ENCODE peak calls at places on chromosomes 11 and 22, in five cellular contexts. N, H, E, L and A are unnamed samples.

GRCh38 chr11:104484784-104485554 is 321.0 kb upstream of the PDGFD start:
- DNase-seq in H (no peak), N (no peak), E (no peak), L (peak), A (no peak)

GRCh38 chr11:58622344-58622743 is at the start of gene CNTF:
- DNase-seq in H (no peak), N (no peak), E (no peak), L (no peak), A (no peak)

GRCh38 chr11:62976109-62976508 is 8.7 kb downstream of the SLC22A6 start:
- DNase-seq in N (no peak), E (no peak), H (no peak), L (no peak), A (no peak)

GRCh38 chr11:106087815-106088435 is 10.5 kb downstream of the AASDHPPT start:
- DNase-seq in H (peak), L (peak), N (peak), E (peak), A (peak)

GRCh38 chr22:37990302-37990701 is 5.9 kb upstream of the SOX10 start:
- DNase-seq in H (no peak), N (no peak), L (no peak), E (no peak), A (no peak)

GRCh38 chr11:15905334-15905733 is 451.0 kb downstream of the SOX6 start:
- DNase-seq in L (peak), H (no peak), N (no peak), E (no peak), A (no peak)

GRCh38 chr11:44568706-44569473 is 3.4 kb downstream of the CD82 start:
- DNase-seq in H (no peak), E (peak), L (peak), N (peak), A (peak)

GRCh38 chr11:123298488-123299447 is 103.7 kb upstream of the CLMP start:
- DNase-seq in H (no peak), N (no peak), E (no peak), L (no peak), A (no peak)

GRCh38 chr22:28246392-28246791 is 327.3 kb upstream of the PITPNB start:
- DNase-seq in E (no peak), H (no peak), L (no peak), N (no peak), A (no peak)

GRCh38 chr22:38314992-38315800 is 2.0 kb downstream of the CSNK1E start:
- DNase-seq in N (no peak), H (no peak), E (no peak), L (no peak), A (peak)

GRCh38 chr11:124481365-124482323 is 36.1 kb upstream of the OR8B8 start:
- DNase-seq in E (peak), L (no peak), H (no peak), N (no peak), A (no peak)

GRCh38 chr11:130904380-130904779 is 11.9 kb downstream of the SNX19 start:
- DNase-seq in H (peak), L (no peak), N (no peak), E (no peak), A (no peak)

GRCh38 chr11:95549276-95549675 is 240.3 kb downstream of the FAM76B start:
- DNase-seq in N (no peak), H (no peak), E (no peak), L (peak), A (no peak)

GRCh38 chr22:46171940-46172339 is 21.6 kb downstream of the PPARA start:
- DNase-seq in H (no peak), E (no peak), L (no peak), N (no peak), A (no peak)

GRCh38 chr11:46330887-46331652 is 16.2 kb upstream of the DGKZ start:
- DNase-seq in L (no peak), E (peak), H (no peak), N (no peak), A (no peak)

GRCh38 chr11:67248653-67249052 is 17.6 kb upstream of the GRK2 start:
- DNase-seq in H (no peak), N (no peak), L (no peak), E (no peak), A (no peak)

GRCh38 chr11:70790671-70791300 is 392.5 kb downstream of the CTTN start:
- DNase-seq in L (no peak), E (no peak), H (no peak), N (no peak), A (no peak)

GRCh38 chr11:12449961-12450715 is 72.8 kb downstream of the PARVA start:
- DNase-seq in E (no peak), L (no peak), N (no peak), H (no peak), A (no peak)

GRCh38 chr22:19663286-19663815 is 51.0 kb upstream of the SEPTIN5 start:
- DNase-seq in L (peak), H (no peak), N (no peak), E (no peak), A (no peak)

GRCh38 chr22:30857791-30858190 is 110.8 kb downstream of the MORC2 start:
- DNase-seq in N (no peak), L (no peak), H (peak), E (no peak), A (no peak)

GRCh38 chr11:117482881-117483280 is 155.2 kb downstream of the CEP164 start:
- DNase-seq in H (no peak), L (no peak), E (no peak), N (no peak), A (no peak)

GRCh38 chr11:63854696-63855095 is 15.8 kb downstream of the MARK2 start:
- DNase-seq in E (no peak), H (no peak), N (no peak), L (no peak), A (no peak)

GRCh38 chr22:27682438-27682837 is 119.1 kb downstream of the MN1 start:
- DNase-seq in E (no peak), H (peak), L (no peak), N (no peak), A (no peak)

GRCh38 chr11:63996512-63996911 is 10.3 kb downstream of the OTUB1 start:
- DNase-seq in H (no peak), L (no peak), N (no peak), E (no peak), A (no peak)

GRCh38 chr22:37894939-37895670 is 11.0 kb upstream of the MICALL1 start:
- DNase-seq in N (no peak), E (no peak), H (no peak), L (no peak), A (no peak)

GRCh38 chr11:10309163-10310093 is 4.6 kb downstream of the ADM start:
- DNase-seq in N (no peak), H (no peak), L (peak), E (no peak), A (no peak)

GRCh38 chr11:76030973-76031590 is 175.2 kb downstream of the WNT11 start:
- DNase-seq in E (no peak), L (no peak), N (no peak), H (no peak), A (no peak)

GRCh38 chr11:58923300-58923788 is 15.9 kb upstream of the GLYATL1 start:
- DNase-seq in L (no peak), E (peak), N (no peak), H (peak), A (no peak)

GRCh38 chr11:19868871-19869270 is 156.2 kb downstream of the NAV2 start:
- DNase-seq in H (no peak), N (no peak), L (no peak), E (no peak), A (no peak)

GRCh38 chr22:31567702-31568101 is 71.4 kb downstream of the SFI1 start:
- DNase-seq in H (no peak), L (no peak), E (no peak), N (no peak), A (no peak)